ENCODE peak calls at places on chromosomes 12 and 14, in four cellular contexts. H is right atrium auricular region, V is endodermal cell, J is small intestine. N is an unnamed sample.

GRCh38 chr12:66636771-66637170 is 42.1 kb downstream of the GRIP1 start:
- DNase-seq in H (no peak), V (no peak), J (no peak), N (no peak)

GRCh38 chr12:121214171-121214777 is 4.3 kb downstream of the P2RX4 start:
- DNase-seq in H (no peak), V (no peak), J (peak; percentile 48), N (no peak)

GRCh38 chr14:35818346-35819115 is 7.6 kb upstream of the BRMS1L start:
- DNase-seq in H (no peak), V (no peak), J (peak; percentile 53), N (no peak)

GRCh38 chr12:24948816-24949722 is at the start of gene BCAT1:
- DNase-seq in H (peak; percentile 84), V (peak; percentile 94), J (no peak), N (peak; percentile 84)

GRCh38 chr12:120231316-120232011 is 30.6 kb upstream of the RPLP0 start:
- DNase-seq in H (no peak), V (peak; percentile 96), J (peak; percentile 83), N (no peak)

GRCh38 chr12:108773798-108774788 is 42.8 kb upstream of the CORO1C start:
- DNase-seq in H (peak; percentile 96), V (peak; percentile 62), J (peak; percentile 84), N (no peak)

GRCh38 chr12:41697161-41697560 is 447.5 kb downstream of the GXYLT1 start:
- DNase-seq in H (no peak), V (no peak), J (no peak), N (no peak)

GRCh38 chr14:63759454-63759853 is 31.6 kb upstream of the SGPP1 start:
- DNase-seq in H (no peak), V (no peak), J (peak; percentile 49), N (no peak)

GRCh38 chr12:29232086-29232485 is 83.0 kb downstream of the FAR2 start:
- DNase-seq in H (no peak), V (no peak), J (no peak), N (no peak)

GRCh38 chr14:30251557-30252100 is 307.3 kb upstream of the G2E3 start:
- DNase-seq in H (no peak), V (no peak), J (no peak), N (no peak)

GRCh38 chr12:9673404-9674225 is 4.1 kb downstream of the CLEC2D start:
- DNase-seq in H (no peak), V (peak; percentile 80), J (peak; percentile 17), N (peak; percentile 64)

GRCh38 chr12:25985296-25985992 is 27.0 kb downstream of the RASSF8 start:
- DNase-seq in H (no peak), V (no peak), J (no peak), N (no peak)

GRCh38 chr12:25051583-25052190 is 102.8 kb upstream of the BCAT1 start:
- DNase-seq in H (no peak), V (no peak), J (peak; percentile 33), N (peak; percentile 76)

GRCh38 chr14:62694075-62694474 is 351.2 kb downstream of the KCNH5 start:
- DNase-seq in H (no peak), V (no peak), J (peak; percentile 5), N (no peak)

GRCh38 chr12:6230321-6231110 is 30.3 kb downstream of the CD9 start:
- DNase-seq in H (no peak), V (no peak), J (peak; percentile 76), N (no peak)

GRCh38 chr14:91331761-91332447 is 85.7 kb downstream of the CCDC88C start:
- DNase-seq in H (no peak), V (no peak), J (peak; percentile 82), N (no peak)

GRCh38 chr14:100142073-100143040 is 17.1 kb downstream of the DEGS2 start:
- DNase-seq in H (peak; percentile 71), V (no peak), J (peak; percentile 82), N (no peak)

DNA sequence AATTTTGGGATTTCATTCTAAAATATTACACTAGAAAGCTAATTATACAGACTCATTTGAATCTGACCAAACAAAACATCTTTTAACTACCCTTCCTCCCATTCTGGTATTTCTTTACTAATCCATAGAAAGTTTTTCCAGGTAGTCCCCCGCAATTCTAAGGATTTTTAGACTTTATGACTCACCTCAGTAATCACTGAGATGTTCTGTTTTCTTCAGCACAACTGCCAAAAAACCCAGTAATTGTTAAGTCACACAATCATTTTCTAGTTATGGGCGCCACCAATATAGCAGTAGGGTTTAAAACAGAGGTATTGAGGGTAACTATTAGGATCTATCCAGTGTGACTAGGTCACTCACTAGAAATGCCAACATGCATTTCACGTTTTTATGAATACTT is 1.6 kb upstream of the ARID4A start:
- DNase-seq in H (no peak), V (no peak), J (no peak), N (no peak)
- H3K4me3 ChIP-seq in H (peak overlapping the region; percentile 78), V (peak overlapping the region; percentile 100), J (no peak overlapping the region), N (peak overlapping the region; percentile 98)

DNA sequence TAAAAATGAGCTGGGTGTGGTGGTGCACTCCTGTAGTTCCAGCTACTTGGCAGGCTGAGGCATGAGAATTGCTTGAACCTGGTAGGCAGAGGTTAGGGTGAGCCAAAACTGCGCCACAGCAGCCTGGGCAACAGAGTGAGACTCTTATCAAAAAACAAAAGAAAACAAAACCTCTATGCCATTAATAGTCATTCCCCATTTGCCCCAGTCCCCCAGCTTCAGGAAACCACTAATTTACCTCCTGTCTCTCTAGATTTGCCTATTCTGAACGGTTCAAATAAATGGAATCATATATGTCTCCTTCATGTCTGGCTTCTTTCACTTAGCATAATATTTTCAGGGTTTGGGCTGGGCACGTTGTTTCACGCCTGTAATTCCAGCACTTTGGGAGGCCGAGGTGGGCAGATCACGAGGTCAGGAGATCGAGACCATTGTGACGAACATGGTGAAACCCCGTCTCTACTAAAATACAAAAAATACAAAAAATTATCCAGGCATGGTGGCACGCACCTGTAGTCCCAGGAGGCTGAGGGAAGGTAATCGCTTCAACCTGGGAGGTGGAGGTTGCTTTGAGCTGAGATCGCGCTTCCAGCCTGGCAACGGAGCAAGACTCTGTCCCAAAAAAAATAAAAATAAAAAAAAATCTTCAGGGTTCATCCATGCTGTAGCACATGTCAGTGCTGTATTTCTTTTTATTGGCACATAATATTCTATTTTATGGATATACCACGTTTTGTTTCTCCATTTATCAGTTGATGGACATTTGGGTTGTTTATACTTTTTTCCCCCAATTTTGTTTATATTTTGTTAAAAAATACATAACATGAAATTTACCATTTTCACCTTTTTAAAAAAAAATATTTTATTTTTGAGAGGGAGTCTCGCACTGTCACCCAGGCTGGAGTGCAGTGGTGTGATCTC is 31.9 kb downstream of the KNTC1 start:
- DNase-seq in H (no peak), V (no peak), J (no peak), N (peak; percentile 43)
- H3K4me3 ChIP-seq in H (no peak overlapping the region), V (no peak overlapping the region), J (no peak overlapping the region), N (no peak overlapping the region)

DNA sequence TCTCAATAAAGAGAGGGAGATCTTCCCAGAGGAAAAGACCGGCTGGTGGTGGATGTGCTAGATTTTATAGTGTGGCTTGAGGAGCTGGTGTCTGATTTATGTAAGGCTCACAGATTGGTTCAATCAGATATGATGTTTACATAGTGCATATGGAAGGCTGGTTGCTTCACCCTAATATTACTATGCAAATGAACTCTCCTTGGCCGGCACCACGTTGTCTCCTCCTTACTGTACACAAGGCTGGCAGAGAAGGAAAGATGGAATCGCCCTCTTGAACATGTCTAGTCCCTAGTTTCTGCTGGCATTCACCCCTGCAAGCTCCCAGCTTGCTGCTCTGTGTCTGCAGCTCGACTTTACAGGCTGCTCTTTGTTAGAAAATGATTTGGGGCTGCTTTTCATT is 8.9 kb downstream of the FAM186A start:
- DNase-seq in H (peak; percentile 30), V (no peak), J (peak; percentile 59), N (no peak)
- H3K4me3 ChIP-seq in H (no peak overlapping the region), V (no peak overlapping the region), J (no peak overlapping the region), N (no peak overlapping the region)

GRCh38 chr14:24092960-24093900 is 881 bp upstream of the PCK2 start:
- DNase-seq in H (no peak), V (no peak), J (no peak), N (no peak)
- H3K4me3 ChIP-seq in H (peak overlapping the region; percentile 70), V (no peak overlapping the region), J (no peak overlapping the region), N (peak overlapping the region; percentile 72)

DNA sequence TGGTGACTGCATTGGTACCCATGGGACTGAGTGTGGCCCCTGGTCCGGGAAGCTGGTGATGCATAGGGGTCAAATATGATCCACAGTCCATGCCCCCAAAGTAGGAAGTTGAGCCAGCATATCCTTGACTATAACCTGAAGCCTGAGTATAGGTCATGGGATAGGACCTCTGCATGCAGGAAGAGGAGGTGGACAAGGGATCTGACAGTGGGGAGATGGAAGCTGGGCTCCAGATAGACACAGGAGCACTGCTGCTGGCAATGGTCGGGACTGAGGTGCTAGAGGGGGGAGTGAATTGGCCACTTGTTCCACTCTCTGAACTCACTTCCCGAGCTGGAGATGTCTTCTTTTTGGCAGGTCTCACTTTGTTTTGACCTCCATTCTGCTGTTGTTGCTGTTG is 8.4 kb downstream of the OTX2 start:
- DNase-seq in H (no peak), V (peak; percentile 52), J (no peak), N (no peak)
- H3K4me3 ChIP-seq in H (no peak overlapping the region), V (peak overlapping the region; percentile 90), J (no peak overlapping the region), N (no peak overlapping the region)

GRCh38 chr12:30458453-30458852 is 237.2 kb downstream of the IPO8 start:
- DNase-seq in H (no peak), V (no peak), J (no peak), N (no peak)

GRCh38 chr12:30457621-30458289 is 237.9 kb downstream of the IPO8 start:
- DNase-seq in H (no peak), V (no peak), J (peak; percentile 5), N (no peak)

GRCh38 chr12:30463636-30464035 is 232.0 kb downstream of the IPO8 start:
- DNase-seq in H (no peak), V (no peak), J (no peak), N (no peak)

GRCh38 chr12:30462249-30462648 is 233.4 kb downstream of the IPO8 start:
- DNase-seq in H (no peak), V (peak; percentile 60), J (no peak), N (no peak)

GRCh38 chr12:30461011-30461670 is 234.5 kb downstream of the IPO8 start:
- DNase-seq in H (no peak), V (no peak), J (no peak), N (no peak)
- H3K4me3 ChIP-seq in H (no peak overlapping the region), V (no peak overlapping the region), J (no peak overlapping the region), N (no peak overlapping the region)